ENCODE peak calls at places on chromosomes 6 and 20, in six cellular contexts. Z is cardiac muscle cell, X is nephron progenitor cell, V is uterus, R is bronchial epithelial cell, F is hippocampal formation. L is an unnamed sample.

GRCh38 chr20:24102749-24103148 is 114.2 kb upstream of the GGTLC1 start:
- DNase-seq in F (no peak), X (no peak), R (peak; percentile 82), V (no peak), Z (no peak), L (no peak)

GRCh38 chr20:1150218-1150617 is 31.8 kb downstream of the PSMF1 start:
- DNase-seq in F (no peak), Z (no peak), R (peak; percentile 79), V (no peak), X (no peak), L (no peak)

GRCh38 chr20:2708073-2708415 is 15.5 kb downstream of the EBF4 start:
- DNase-seq in V (no peak), F (no peak), Z (peak; percentile 18), R (no peak), X (no peak), L (no peak)

GRCh38 chr6:144305985-144306384 is 20.9 kb downstream of the UTRN start:
- DNase-seq in V (no peak), F (no peak), X (no peak), Z (no peak), R (no peak), L (no peak)

GRCh38 chr6:159842035-159842434 is 42.0 kb downstream of the PNLDC1 start:
- DNase-seq in X (no peak), F (no peak), Z (peak; percentile 30), V (no peak), R (peak; percentile 4), L (no peak)

GRCh38 chr6:107115695-107116327 is 496 bp upstream of the BEND3 start:
- DNase-seq in V (peak; percentile 20), R (peak; percentile 36), X (peak; percentile 84), F (no peak), Z (peak; percentile 86), L (peak; percentile 87)

GRCh38 chr6:1027109-1027794 is 284.6 kb upstream of the FOXQ1 start:
- DNase-seq in V (no peak), F (no peak), X (no peak), Z (no peak), R (peak; percentile 64), L (no peak)

GRCh38 chr6:70221025-70221714 is 81.7 kb downstream of the COL9A1 start:
- DNase-seq in X (peak; percentile 22), F (peak; percentile 44), V (no peak), R (peak; percentile 38), Z (peak; percentile 66), L (peak; percentile 33)

GRCh38 chr20:41004561-41005360 is 23.9 kb upstream of the TOP1 start:
- DNase-seq in F (no peak), R (peak; percentile 78), V (no peak), X (no peak), Z (no peak), L (no peak)

GRCh38 chr20:36148439-36148838 is 6.1 kb upstream of the EPB41L1 start:
- DNase-seq in Z (no peak), X (no peak), V (no peak), F (no peak), R (no peak), L (no peak)

GRCh38 chr6:1615651-1616420 is 6.1 kb downstream of the FOXC1 start:
- DNase-seq in V (no peak), R (no peak), X (no peak), F (no peak), Z (no peak), L (no peak)

GRCh38 chr20:37426106-37426505 is 80.2 kb downstream of the SRC start:
- DNase-seq in X (no peak), V (no peak), R (no peak), F (no peak), Z (no peak), L (no peak)

GRCh38 chr20:58133020-58133419 is 95.4 kb downstream of the ANKRD60 start:
- DNase-seq in R (no peak), V (no peak), Z (no peak), F (no peak), X (no peak), L (no peak)

GRCh38 chr20:14245368-14245970 is 91.9 kb downstream of the FLRT3 start:
- DNase-seq in F (no peak), R (no peak), V (no peak), X (no peak), Z (peak; percentile 45), L (no peak)

L was measured in BE2C.